ENCODE peak calls at places on chromosomes 5 and 9, in seven cellular contexts. E is CD8-positive, alpha-beta memory T cell; O is tibial nerve; A is endothelial cell of umbilical vein; C is MM.1S; V is cardiac muscle cell; B is keratinocyte. P is an unnamed sample. For H3K27me3, the result is how much of the 10 kb centered on the place peaks cover.

GRCh38 chr5:32612134-32612888 is 27.0 kb downstream of the SUB1 start:
- DNase-seq in E (no peak), O (no peak), A (peak), C (peak), V (peak), B (no peak), P (no peak)

GRCh38 chr5:81925012-81925411 is 46.8 kb upstream of the ATG10 start:
- DNase-seq in E (no peak), O (no peak), A (no peak), C (no peak), V (no peak), B (no peak), P (no peak)

GRCh38 chr5:159943331-159943730 is 27.0 kb downstream of the ADRA1B start:
- DNase-seq in E (no peak), O (no peak), A (no peak), C (no peak), V (no peak), B (no peak), P (no peak)

GRCh38 chr9:124559871-124560270 is 52.7 kb upstream of the NR5A1 start:
- DNase-seq in E (no peak), O (no peak), A (no peak), C (no peak), V (no peak), B (no peak), P (no peak)

GRCh38 chr9:17082343-17082742 is 52.5 kb upstream of the CNTLN start:
- DNase-seq in E (no peak), O (peak), A (peak), C (no peak), V (peak), B (no peak), P (no peak)

GRCh38 chr9:92970467-92970923 is 23.2 kb downstream of the FGD3 start:
- DNase-seq in E (no peak), O (no peak), A (no peak), C (no peak), V (no peak), B (peak), P (no peak)

GRCh38 chr5:66174338-66174737 is 30.2 kb downstream of the SREK1 start:
- DNase-seq in E (no peak), O (no peak), A (peak), C (no peak), V (peak), B (no peak), P (no peak)

GRCh38 chr5:41413067-41413466 is 97.3 kb downstream of the PLCXD3 start:
- DNase-seq in E (no peak), O (no peak), A (no peak), C (no peak), V (no peak), B (no peak), P (no peak)

GRCh38 chr5:137624786-137625349 is 111.0 kb downstream of the KLHL3 start:
- DNase-seq in E (no peak), O (no peak), A (no peak), C (no peak), V (no peak), B (no peak), P (no peak)

GRCh38 chr9:99019523-99020331 is 76.0 kb downstream of the COL15A1 start:
- DNase-seq in E (no peak), O (no peak), A (peak), C (no peak), V (no peak), B (peak), P (no peak)

GRCh38 chr5:88394531-88395185 is 126.0 kb upstream of the TMEM161B start:
- DNase-seq in E (no peak), O (no peak), A (no peak), C (no peak), V (no peak), B (no peak), P (no peak)

GRCh38 chr5:103057208-103058130 is 62.5 kb downstream of the GIN1 start:
- DNase-seq in E (no peak), O (no peak), A (no peak), C (no peak), V (no peak), B (peak), P (no peak)

GRCh38 chr5:110414360-110414759 is 312.1 kb downstream of the TMEM232 start:
- DNase-seq in E (no peak), O (no peak), A (no peak), C (peak), V (no peak), B (no peak), P (no peak)

GRCh38 chr9:114163517-114163924 is 8.2 kb downstream of the COL27A1 start:
- DNase-seq in E (no peak), O (no peak), A (peak), C (peak), V (peak), B (no peak), P (no peak)

GRCh38 chr9:125889524-125890473 is 142.6 kb downstream of the PBX3 start:
- DNase-seq in E (peak), O (no peak), A (peak), C (no peak), V (peak), B (no peak), P (peak)

GRCh38 chr5:107388111-107388861 is 282.5 kb downstream of the EFNA5 start:
- DNase-seq in E (no peak), O (no peak), A (peak), C (no peak), V (no peak), B (peak), P (no peak)

GRCh38 chr5:93163010-93163663 is 417.9 kb downstream of the NR2F1-AS1 start:
- DNase-seq in E (no peak), O (no peak), A (peak), C (no peak), V (no peak), B (peak), P (no peak)

GRCh38 chr5:125720745-125721144 is 702.5 kb upstream of the GRAMD2B start:
- DNase-seq in E (no peak), O (no peak), A (no peak), C (no peak), V (no peak), B (no peak), P (no peak)

GRCh38 chr9:69168709-69169217 is 5.3 kb upstream of the TJP2 start:
- DNase-seq in E (peak), O (no peak), A (no peak), C (peak), V (no peak), B (no peak), P (no peak)

GRCh38 chr5:74641778-74642542 is 1.4 kb upstream of the ENC1 start:
- DNase-seq in E (no peak), O (no peak), A (peak), C (peak), V (peak), B (no peak), P (peak)

GRCh38 chr9:93156475-93157008 is 22.5 kb upstream of the NINJ1 start:
- DNase-seq in E (no peak), O (no peak), A (no peak), C (no peak), V (no peak), B (no peak), P (no peak)

GRCh38 chr9:137464291-137464999 is 5.3 kb upstream of the NSMF start:
- DNase-seq in E (no peak), O (no peak), A (no peak), C (no peak), V (no peak), B (no peak), P (no peak)

GRCh38 chr5:147509041-147509709 is 693 bp downstream of the DPYSL3 start:
- DNase-seq in E (no peak), O (no peak), A (no peak), C (no peak), V (no peak), B (no peak), P (no peak)

GRCh38 chr9:122402403-122403268 is 31.8 kb downstream of the PTGS1 start:
- DNase-seq in E (no peak), O (no peak), A (peak), C (no peak), V (no peak), B (peak), P (no peak)

GRCh38 chr5:111679611-111680010 is 77.4 kb downstream of the NREP start:
- DNase-seq in E (no peak), O (no peak), A (no peak), C (no peak), V (no peak), B (no peak), P (no peak)

GRCh38 chr5:78618303-78618702 is 30.3 kb downstream of the LHFPL2 start:
- DNase-seq in E (no peak), O (no peak), A (no peak), C (no peak), V (no peak), B (no peak), P (no peak)

GRCh38 chr5:125326114-125326513 is 579.7 kb upstream of the ZNF608 start:
- DNase-seq in E (no peak), O (no peak), A (peak), C (no peak), V (peak), B (no peak), P (no peak)

GRCh38 chr5:111367081-111367480 is 142.9 kb downstream of the CAMK4 start:
- DNase-seq in E (no peak), O (no peak), A (no peak), C (no peak), V (no peak), B (peak), P (no peak)

GRCh38 chr5:179368806-179369529 is 23.7 kb upstream of the ADAMTS2 start:
- DNase-seq in E (no peak), O (no peak), A (no peak), C (no peak), V (no peak), B (no peak), P (peak)

GRCh38 chr5:59428391-59428790 is 465.1 kb downstream of the PDE4D start:
- DNase-seq in E (no peak), O (no peak), A (no peak), C (no peak), V (no peak), B (no peak), P (no peak)

GRCh38 chr5:149206524-149207141 is 65.0 kb upstream of the AFAP1L1 start:
- DNase-seq in E (no peak), O (no peak), A (no peak), C (no peak), V (no peak), B (peak), P (no peak)

GRCh38 chr9:91536211-91536691 is 112.6 kb upstream of the NFIL3 start:
- DNase-seq in E (no peak), O (no peak), A (no peak), C (no peak), V (no peak), B (no peak), P (no peak)

GRCh38 chr5:61311836-61312808 is 19.9 kb upstream of the ZSWIM6 start:
- DNase-seq in E (no peak), O (no peak), A (peak), C (no peak), V (no peak), B (no peak), P (no peak)

GRCh38 chr5:113359419-113359818 is 75.4 kb downstream of the TSSK1B start:
- DNase-seq in E (no peak), O (no peak), A (peak), C (no peak), V (no peak), B (no peak), P (no peak)

DNA sequence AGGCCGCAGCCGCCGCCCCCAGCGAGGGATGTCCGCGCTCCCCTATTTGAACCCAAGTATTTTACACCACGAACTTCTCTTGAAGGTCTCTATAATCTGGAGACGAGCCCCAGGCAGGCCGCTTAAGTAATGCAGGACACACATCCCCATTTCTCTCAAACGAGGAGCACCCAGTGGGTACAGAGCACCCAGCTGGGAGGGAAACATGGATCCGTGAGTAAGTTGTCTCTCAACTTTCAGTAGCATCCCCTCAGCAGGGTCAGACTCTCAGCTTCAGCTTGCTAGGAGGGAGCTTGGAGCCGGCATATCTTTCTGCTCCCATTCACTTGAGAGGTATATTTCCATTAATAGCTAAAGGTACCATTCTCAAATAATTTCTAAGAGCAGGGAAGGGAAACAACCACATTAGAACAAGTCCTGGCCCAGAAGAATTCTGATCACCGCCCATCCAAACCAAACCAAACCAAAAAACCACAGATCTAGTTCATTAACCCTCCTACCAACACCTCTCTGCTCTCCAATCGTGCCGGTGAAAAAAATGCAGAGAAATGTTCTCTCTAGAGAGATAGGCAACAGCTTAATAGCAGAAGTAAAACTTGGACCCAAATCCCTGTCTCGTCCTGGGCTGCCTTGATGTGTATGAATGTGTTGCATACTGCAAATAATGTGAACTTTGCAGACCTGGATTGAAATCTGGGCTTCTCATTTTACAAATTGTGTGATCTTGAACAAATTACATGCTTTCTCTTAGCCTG is 909 bp downstream of the TDRD7 start:
- DNase-seq in E (no peak), O (no peak), A (peak), C (no peak), V (no peak), B (no peak), P (no peak)
- H3K4me3 ChIP-seq in E (peak), O (peak), A (peak), C (peak), V (peak), B (peak), P (peak)

GRCh38 chr5:42948961-42949347 is 91.2 kb downstream of the ANXA2R start:
- DNase-seq in E (no peak), O (no peak), A (no peak), C (no peak), V (no peak), B (no peak), P (no peak)

GRCh38 chr5:42949348-42950090 is 90.6 kb downstream of the ANXA2R start:
- DNase-seq in E (peak), O (no peak), A (peak), C (peak), V (no peak), B (no peak), P (no peak)

GRCh38 chr5:42940853-42941252 is 99.3 kb downstream of the ANXA2R start:
- DNase-seq in E (no peak), O (no peak), A (no peak), C (no peak), V (no peak), B (no peak), P (no peak)

GRCh38 chr5:42944989-42945388 is 95.1 kb downstream of the ANXA2R start:
- DNase-seq in E (no peak), O (no peak), A (peak), C (no peak), V (no peak), B (no peak), P (no peak)

GRCh38 chr5:42943931-42944631 is 96.0 kb downstream of the ANXA2R start:
- DNase-seq in E (no peak), O (no peak), A (no peak), C (no peak), V (peak), B (no peak), P (no peak)
- H3K27me3 ChIP-seq in E (under half), O (under half), A (under half), C (under half), V (under half), B (under half), P (under half)

GRCh38 chr9:127030814-127031740 is 91.4 kb downstream of the ANGPTL2 start:
- DNase-seq in E (no peak), O (no peak), A (no peak), C (no peak), V (no peak), B (no peak), P (no peak)
- H3K27ac ChIP-seq in E (no peak), O (peak), A (no peak), C (no peak), V (no peak), B (no peak), P (no peak)

GRCh38 chr5:58381566-58381965 is 78.3 kb downstream of the PLK2 start:
- DNase-seq in E (no peak), O (no peak), A (no peak), C (no peak), V (no peak), B (no peak), P (no peak)

GRCh38 chr5:58382131-58382534 is 77.8 kb downstream of the PLK2 start:
- DNase-seq in E (no peak), O (no peak), A (no peak), C (no peak), V (no peak), B (no peak), P (no peak)

GRCh38 chr5:58378613-58379385 is 81.1 kb downstream of the PLK2 start:
- DNase-seq in E (no peak), O (no peak), A (peak), C (no peak), V (no peak), B (no peak), P (no peak)

GRCh38 chr5:58383459-58383858 is 76.4 kb downstream of the PLK2 start:
- DNase-seq in E (no peak), O (no peak), A (no peak), C (no peak), V (no peak), B (no peak), P (no peak)

GRCh38 chr5:58380655-58381054 is 79.2 kb downstream of the PLK2 start:
- DNase-seq in E (no peak), O (no peak), A (no peak), C (no peak), V (no peak), B (no peak), P (no peak)
- H3K4me3 ChIP-seq in E (no peak), O (no peak), A (no peak), C (no peak), V (no peak), B (no peak), P (no peak)

GRCh38 chr5:2371419-2371710 is 380.1 kb downstream of the IRX2 start:
- DNase-seq in E (no peak), O (no peak), A (no peak), C (no peak), V (no peak), B (no peak), P (no peak)

GRCh38 chr5:2369178-2369577 is 382.3 kb downstream of the IRX2 start:
- DNase-seq in E (no peak), O (no peak), A (no peak), C (no peak), V (no peak), B (no peak), P (no peak)

GRCh38 chr5:2370626-2371418 is 380.7 kb downstream of the IRX2 start:
- DNase-seq in E (no peak), O (no peak), A (no peak), C (no peak), V (no peak), B (no peak), P (no peak)

DNA sequence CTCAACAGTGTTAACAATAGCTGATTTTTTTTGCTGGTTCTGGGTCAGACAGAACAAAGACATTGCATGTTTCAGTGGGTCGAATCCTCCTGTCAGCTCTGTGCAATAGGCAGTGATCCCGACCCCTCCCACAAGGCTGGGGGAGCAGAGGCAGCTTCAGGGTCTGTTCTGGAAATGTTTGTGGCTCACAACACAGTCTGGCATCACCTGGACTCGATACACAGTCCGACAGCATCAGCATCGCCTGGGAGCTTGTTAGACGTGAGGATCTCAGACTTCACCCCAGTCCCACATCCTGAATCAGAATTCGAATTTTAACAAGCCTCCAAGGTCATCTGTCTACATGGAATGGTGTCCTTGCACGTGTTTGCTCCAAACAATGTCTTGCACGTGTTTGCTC is 384.7 kb downstream of the IRX2 start:
- DNase-seq in E (no peak), O (no peak), A (no peak), C (no peak), V (no peak), B (no peak), P (no peak)
- H3K27me3 ChIP-seq in E (under half), O (under half), A (under half), C (under half), V (under half), B (under half), P (under half)

P was measured in dorsolateral prefrontal cortex.